ENCODE peak calls at places on chromosomes 13 and 19, in ten cellular contexts. A is mesendoderm, X is thoracic aorta, Z is psoas muscle, S is neural progenitor cell, H is Peyer's patch, L is body of pancreas, J is GM23338, G is endodermal cell, N is cardiac muscle cell. K is an unnamed sample.
A peak's percentile ranks its signal among the peaks of the same experiment; 100 is the strongest.

GRCh38 chr13:56561327-56561726 is 579.4 kb upstream of the PRR20A start:
- DNase-seq in X (no peak), L (no peak), A (peak; percentile 30), J (peak; percentile 26), N (no peak), S (peak; percentile 20), H (no peak), G (no peak), Z (no peak), K (no peak)

GRCh38 chr19:2329528-2329927 is 1.0 kb downstream of the SPPL2B start:
- DNase-seq in J (no peak), S (peak; percentile 93), X (no peak), N (no peak), A (no peak), G (no peak), L (no peak), Z (no peak), H (peak; percentile 64), K (no peak)

GRCh38 chr19:42105358-42105757 is 26.9 kb downstream of the POU2F2 start:
- DNase-seq in J (no peak), X (no peak), S (no peak), H (no peak), Z (no peak), L (no peak), G (no peak), N (no peak), A (no peak), K (no peak)

GRCh38 chr13:76825415-76825814 is 60.8 kb downstream of the KCTD12 start:
- DNase-seq in J (no peak), Z (no peak), L (no peak), G (no peak), H (no peak), N (peak; percentile 25), X (no peak), S (no peak), A (no peak), K (no peak)

GRCh38 chr13:44350775-44351504 is 22.7 kb upstream of the SERP2 start:
- DNase-seq in X (no peak), L (no peak), H (no peak), N (no peak), Z (no peak), G (peak; percentile 35), S (no peak), J (peak; percentile 11), A (peak; percentile 64), K (no peak)

GRCh38 chr13:21106089-21106488 is 44.7 kb upstream of the LATS2 start:
- DNase-seq in X (no peak), H (no peak), Z (no peak), A (no peak), S (no peak), L (no peak), G (no peak), J (no peak), N (peak; percentile 27), K (no peak)

GRCh38 chr13:113853518-113854237 is 10.2 kb downstream of the GAS6 start:
- DNase-seq in G (peak; percentile 35), X (no peak), L (no peak), J (no peak), N (peak; percentile 35), Z (peak; percentile 48), S (no peak), H (peak; percentile 52), A (no peak), K (peak; percentile 25)

GRCh38 chr19:47232422-47233211 is 1.6 kb upstream of the BBC3 start:
- DNase-seq in J (no peak), X (no peak), Z (no peak), A (no peak), G (peak; percentile 42), N (peak; percentile 56), H (no peak), S (no peak), L (peak; percentile 31), K (no peak)

GRCh38 chr13:31818236-31818635 is 78.9 kb downstream of the RXFP2 start:
- DNase-seq in S (no peak), A (no peak), L (no peak), J (no peak), N (no peak), G (no peak), Z (no peak), X (no peak), H (no peak), K (no peak)

GRCh38 chr13:106612688-106613087 is 44.8 kb upstream of the ARGLU1 start:
- DNase-seq in A (no peak), J (no peak), L (peak; percentile 46), H (no peak), Z (peak; percentile 85), S (no peak), X (no peak), G (no peak), N (peak; percentile 88), K (no peak)

GRCh38 chr19:2983351-2984195 is 6.2 kb downstream of the TLE6 start:
- DNase-seq in S (peak; percentile 92), G (no peak), J (peak; percentile 93), L (peak; percentile 71), A (peak; percentile 88), H (no peak), X (no peak), Z (peak; percentile 84), N (peak; percentile 90), K (peak; percentile 92)

GRCh38 chr13:75770164-75771145 is 134.3 kb downstream of the LMO7 start:
- DNase-seq in A (no peak), Z (no peak), L (no peak), S (no peak), X (no peak), J (no peak), G (no peak), H (no peak), N (no peak), K (no peak)

GRCh38 chr13:75769141-75769905 is 133.2 kb downstream of the LMO7 start:
- DNase-seq in S (no peak), H (no peak), N (no peak), L (no peak), J (no peak), A (no peak), G (no peak), X (no peak), Z (no peak), K (no peak)

GRCh38 chr13:75774176-75774575 is 138.0 kb downstream of the LMO7 start:
- DNase-seq in X (no peak), G (no peak), Z (no peak), A (no peak), N (no peak), S (no peak), H (no peak), L (no peak), J (no peak), K (no peak)

GRCh38 chr13:75776550-75776949 is 140.4 kb downstream of the LMO7 start:
- DNase-seq in Z (no peak), A (no peak), N (no peak), H (no peak), G (no peak), X (no peak), S (no peak), J (no peak), L (no peak), K (no peak)

GRCh38 chr13:75771818-75772217 is 135.7 kb downstream of the LMO7 start:
- DNase-seq in Z (no peak), X (no peak), L (no peak), N (peak; percentile 62), G (no peak), A (no peak), S (no peak), H (no peak), J (no peak), K (no peak)
- H3K27ac ChIP-seq in Z (peak overlapping the region; percentile 89), X (no peak overlapping the region), L (no peak overlapping the region), N (no peak overlapping the region), G (no peak overlapping the region), A (no peak overlapping the region), S (no peak overlapping the region), H (no peak overlapping the region), J (no peak overlapping the region), K (no peak overlapping the region)

GRCh38 chr13:100140441-100140840 is 51.5 kb downstream of the PCCA start:
- DNase-seq in S (no peak), Z (no peak), H (no peak), A (no peak), L (no peak), G (no peak), N (no peak), J (no peak), X (no peak), K (no peak)
- H3K27ac ChIP-seq in S (no peak overlapping the region), Z (no peak overlapping the region), H (no peak overlapping the region), A (no peak overlapping the region), L (no peak overlapping the region), G (no peak overlapping the region), N (no peak overlapping the region), J (peak overlapping the region; percentile 34), X (no peak overlapping the region), K (no peak overlapping the region)

GRCh38 chr19:56808717-56809392 is 31.7 kb downstream of the PEG3 start:
- DNase-seq in H (no peak), A (no peak), X (no peak), L (no peak), S (no peak), N (no peak), G (no peak), J (no peak), Z (no peak), K (no peak)
- H3K27ac ChIP-seq in H (no peak overlapping the region), A (no peak overlapping the region), X (no peak overlapping the region), L (no peak overlapping the region), S (no peak overlapping the region), N (no peak overlapping the region), G (no peak overlapping the region), J (no peak overlapping the region), Z (no peak overlapping the region), K (no peak overlapping the region)

DNA sequence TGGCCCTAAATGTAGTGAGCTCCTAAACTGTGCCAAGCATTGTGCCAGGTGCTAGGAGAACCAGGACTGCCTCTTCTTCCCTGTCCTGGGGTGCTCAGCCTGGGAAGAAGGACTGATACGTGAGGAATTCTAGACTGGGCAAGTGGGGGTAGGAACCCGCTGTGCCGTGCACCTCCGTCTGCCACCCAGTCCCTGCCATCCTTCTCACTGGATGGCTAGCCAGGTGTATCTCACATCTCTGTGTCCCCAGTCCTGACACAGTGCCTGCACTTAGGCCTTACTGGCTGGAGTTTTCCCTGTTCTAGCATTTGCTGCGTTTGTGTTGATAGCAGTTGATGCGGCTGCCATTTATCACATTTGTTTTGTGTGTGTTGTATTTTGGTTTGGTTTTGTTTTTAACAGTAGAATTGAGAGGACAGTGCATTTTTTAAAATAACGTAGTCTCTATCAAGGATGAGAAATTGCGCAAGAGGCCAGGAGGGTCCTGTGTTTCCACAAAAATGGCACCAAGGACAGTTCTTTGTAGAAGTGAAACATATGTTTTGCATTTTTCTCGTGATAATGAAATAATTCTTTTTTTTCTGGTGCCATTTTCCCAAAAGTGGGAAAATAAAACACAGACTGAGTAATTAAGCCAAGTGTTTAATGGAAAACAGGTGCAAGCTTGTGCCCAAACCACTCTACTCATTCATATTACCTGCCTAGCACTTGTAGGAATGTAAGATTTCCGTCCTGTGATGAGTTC is 4.7 kb upstream of the GPR183 start:
- DNase-seq in H (no peak), S (no peak), L (no peak), A (no peak), Z (no peak), N (peak; percentile 40), X (no peak), G (no peak), J (no peak), K (no peak)
- H3K27ac ChIP-seq in H (no peak overlapping the region), S (no peak overlapping the region), L (no peak overlapping the region), A (no peak overlapping the region), Z (peak overlapping the region; percentile 47), N (no peak overlapping the region), X (no peak overlapping the region), G (no peak overlapping the region), J (no peak overlapping the region), K (no peak overlapping the region)

GRCh38 chr19:34732548-34733255 is 1.3 kb upstream of the ZNF181 start:
- DNase-seq in G (peak; percentile 61), Z (no peak), J (peak; percentile 53), L (peak; percentile 23), X (no peak), S (peak; percentile 16), N (no peak), H (no peak), A (peak; percentile 18), K (no peak)
- H3K27ac ChIP-seq in G (no peak overlapping the region), Z (peak overlapping the region; percentile 96), J (no peak overlapping the region), L (peak overlapping the region; percentile 22), X (peak overlapping the region; percentile 98), S (no peak overlapping the region), N (peak overlapping the region; percentile 100), H (peak overlapping the region; percentile 93), A (no peak overlapping the region), K (no peak overlapping the region)